ENCODE peak calls at places on chromosomes 12 and 14, in four cellular contexts. One of them, this sample, is unnamed.

GRCh38 chr12:128966411-128966810 is 113.1 kb downstream of the GLT1D1 start:
- DNase-seq in esophagus muscularis mucosa: no peak
- DNase-seq in bronchial epithelial cell: no peak
- DNase-seq in transverse colon: no peak
- DNase-seq in this sample: no peak

GRCh38 chr12:122517877-122518276 is 8.9 kb downstream of the RSRC2 start:
- DNase-seq in esophagus muscularis mucosa: no peak
- DNase-seq in transverse colon: no peak
- DNase-seq in bronchial epithelial cell: no peak
- DNase-seq in this sample: no peak

GRCh38 chr14:56247495-56248087 is 129.4 kb downstream of the PELI2 start:
- DNase-seq in transverse colon: no peak
- DNase-seq in esophagus muscularis mucosa: no peak
- DNase-seq in bronchial epithelial cell: peak
- DNase-seq in this sample: no peak

GRCh38 chr12:46386877-46387629 is 14.5 kb upstream of the SLC38A2 start:
- DNase-seq in transverse colon: peak
- DNase-seq in esophagus muscularis mucosa: no peak
- DNase-seq in bronchial epithelial cell: no peak
- DNase-seq in this sample: no peak

GRCh38 chr12:131364903-131365820 is 345.7 kb upstream of the SFSWAP start:
- DNase-seq in transverse colon: no peak
- DNase-seq in esophagus muscularis mucosa: no peak
- DNase-seq in bronchial epithelial cell: no peak
- DNase-seq in this sample: no peak

GRCh38 chr12:89082354-89082753 is 269.9 kb downstream of the DUSP6 start:
- DNase-seq in bronchial epithelial cell: peak
- DNase-seq in transverse colon: no peak
- DNase-seq in esophagus muscularis mucosa: peak
- DNase-seq in this sample: no peak

GRCh38 chr12:13275366-13275765 is 78.8 kb downstream of the EMP1 start:
- DNase-seq in transverse colon: no peak
- DNase-seq in esophagus muscularis mucosa: no peak
- DNase-seq in bronchial epithelial cell: no peak
- DNase-seq in this sample: no peak

GRCh38 chr12:32666510-32666909 is 12.6 kb upstream of the DNM1L start:
- DNase-seq in transverse colon: no peak
- DNase-seq in bronchial epithelial cell: no peak
- DNase-seq in esophagus muscularis mucosa: no peak
- DNase-seq in this sample: no peak

GRCh38 chr14:83816755-83817154 is 1713.2 kb upstream of the FLRT2 start:
- DNase-seq in bronchial epithelial cell: peak
- DNase-seq in esophagus muscularis mucosa: no peak
- DNase-seq in transverse colon: no peak
- DNase-seq in this sample: no peak

GRCh38 chr12:94386422-94386821 is 73.2 kb downstream of the CEP83 start:
- DNase-seq in bronchial epithelial cell: no peak
- DNase-seq in esophagus muscularis mucosa: no peak
- DNase-seq in transverse colon: no peak
- DNase-seq in this sample: no peak

GRCh38 chr12:119180380-119181040 is 1.8 kb downstream of the HSPB8 start:
- DNase-seq in esophagus muscularis mucosa: no peak
- DNase-seq in transverse colon: peak
- DNase-seq in bronchial epithelial cell: peak
- DNase-seq in this sample: no peak

GRCh38 chr14:95507701-95508103 is 8.7 kb downstream of the SYNE3 start:
- DNase-seq in esophagus muscularis mucosa: no peak
- DNase-seq in transverse colon: no peak
- DNase-seq in bronchial epithelial cell: peak
- DNase-seq in this sample: peak

GRCh38 chr12:113803829-113804140 is 162.3 kb downstream of the RBM19 start:
- DNase-seq in transverse colon: no peak
- DNase-seq in bronchial epithelial cell: no peak
- DNase-seq in esophagus muscularis mucosa: no peak
- DNase-seq in this sample: no peak

GRCh38 chr14:23120405-23121251 is 1.6 kb upstream of the CEBPE start:
- DNase-seq in esophagus muscularis mucosa: peak
- DNase-seq in transverse colon: peak
- DNase-seq in bronchial epithelial cell: peak
- DNase-seq in this sample: peak

GRCh38 chr12:123150273-123150803 is 552 bp downstream of the PITPNM2 start:
- DNase-seq in esophagus muscularis mucosa: no peak
- DNase-seq in transverse colon: peak
- DNase-seq in bronchial epithelial cell: no peak
- DNase-seq in this sample: peak

This sample was measured in stimulated activated effector memory CD8-positive, alpha-beta T cell treated with anti-CD3 and anti-CD28 coated beads, Interleukin-12 subunit alpha, Interleukin-12 subunit beta, amount 100 ng/mL, for 72 hours.